ENCODE peak calls at places on chromosomes 16 and 17, in four cellular contexts. One of them, this sample, is unnamed.
A peak's percentile ranks its signal among the peaks of the same experiment; 100 is the strongest.

GRCh38 chr16:88084881-88085280 is 133.6 kb downstream of the BANP start:
- DNase-seq in uterus: no peak
- DNase-seq in GM23248: peak; percentile 76
- DNase-seq in effector memory CD4-positive, alpha-beta T cell: no peak
- DNase-seq in this sample: no peak

GRCh38 chr17:58902312-58902711 is 146.7 kb downstream of the PPM1E start:
- DNase-seq in uterus: no peak
- DNase-seq in GM23248: no peak
- DNase-seq in effector memory CD4-positive, alpha-beta T cell: no peak
- DNase-seq in this sample: no peak

GRCh38 chr16:70428178-70428998 is 10.5 kb downstream of the ST3GAL2 start:
- DNase-seq in uterus: peak; percentile 90
- DNase-seq in GM23248: peak; percentile 96
- DNase-seq in effector memory CD4-positive, alpha-beta T cell: no peak
- DNase-seq in this sample: peak; percentile 95

GRCh38 chr17:75595919-75596310 is 8.3 kb downstream of the MYO15B start:
- DNase-seq in uterus: no peak
- DNase-seq in GM23248: no peak
- DNase-seq in effector memory CD4-positive, alpha-beta T cell: no peak
- DNase-seq in this sample: no peak

GRCh38 chr17:57782051-57782490 is 37.0 kb upstream of the CCDC182 start:
- DNase-seq in uterus: no peak
- DNase-seq in GM23248: no peak
- DNase-seq in effector memory CD4-positive, alpha-beta T cell: no peak
- DNase-seq in this sample: no peak

GRCh38 chr16:83420206-83420760 is 387.5 kb upstream of the HSBP1 start:
- DNase-seq in uterus: no peak
- DNase-seq in GM23248: peak; percentile 49
- DNase-seq in effector memory CD4-positive, alpha-beta T cell: no peak
- DNase-seq in this sample: no peak

GRCh38 chr16:55900616-55901393 is 25.6 kb upstream of the CES5A start:
- DNase-seq in uterus: no peak
- DNase-seq in GM23248: no peak
- DNase-seq in effector memory CD4-positive, alpha-beta T cell: no peak
- DNase-seq in this sample: no peak

GRCh38 chr17:17435323-17435722 is 41.5 kb upstream of the MED9 start:
- DNase-seq in uterus: no peak
- DNase-seq in GM23248: peak; percentile 94
- DNase-seq in effector memory CD4-positive, alpha-beta T cell: no peak
- DNase-seq in this sample: no peak

GRCh38 chr17:42880776-42881175 is 19.8 kb upstream of the G6PC1 start:
- DNase-seq in uterus: no peak
- DNase-seq in GM23248: no peak
- DNase-seq in effector memory CD4-positive, alpha-beta T cell: no peak
- DNase-seq in this sample: no peak

GRCh38 chr17:78716814-78717393 is 65.2 kb downstream of the CYTH1 start:
- DNase-seq in uterus: peak; percentile 64
- DNase-seq in GM23248: peak; percentile 78
- DNase-seq in effector memory CD4-positive, alpha-beta T cell: no peak
- DNase-seq in this sample: peak; percentile 72

GRCh38 chr17:72336804-72337070 is 215.9 kb downstream of the SOX9 start:
- DNase-seq in uterus: no peak
- DNase-seq in GM23248: no peak
- DNase-seq in effector memory CD4-positive, alpha-beta T cell: no peak
- DNase-seq in this sample: no peak

GRCh38 chr16:23826528-23827244 is 9.1 kb upstream of the PRKCB start:
- DNase-seq in uterus: no peak
- DNase-seq in GM23248: no peak
- DNase-seq in effector memory CD4-positive, alpha-beta T cell: no peak
- DNase-seq in this sample: no peak

GRCh38 chr17:79671387-79671752 is 59.4 kb upstream of the ENPP7 start:
- DNase-seq in uterus: no peak
- DNase-seq in GM23248: no peak
- DNase-seq in effector memory CD4-positive, alpha-beta T cell: no peak
- DNase-seq in this sample: no peak

GRCh38 chr17:51743477-51743876 is 415.0 kb downstream of the CA10 start:
- DNase-seq in uterus: no peak
- DNase-seq in GM23248: no peak
- DNase-seq in effector memory CD4-positive, alpha-beta T cell: no peak
- DNase-seq in this sample: no peak

GRCh38 chr17:3950584-3950983 is 13.7 kb downstream of the ATP2A3 start:
- DNase-seq in uterus: no peak
- DNase-seq in GM23248: no peak
- DNase-seq in effector memory CD4-positive, alpha-beta T cell: no peak
- DNase-seq in this sample: no peak

GRCh38 chr16:12065866-12066545 is 89.5 kb downstream of the SNX29 start:
- DNase-seq in uterus: no peak
- DNase-seq in GM23248: no peak
- DNase-seq in effector memory CD4-positive, alpha-beta T cell: no peak
- DNase-seq in this sample: no peak

GRCh38 chr16:50709061-50709695 is 15.8 kb downstream of the NOD2 start:
- DNase-seq in uterus: no peak
- DNase-seq in GM23248: no peak
- DNase-seq in effector memory CD4-positive, alpha-beta T cell: no peak
- DNase-seq in this sample: no peak

GRCh38 chr17:79988163-79988971 is 47.3 kb downstream of the TBC1D16 start:
- DNase-seq in uterus: peak; percentile 64
- DNase-seq in GM23248: peak; percentile 92
- DNase-seq in effector memory CD4-positive, alpha-beta T cell: no peak
- DNase-seq in this sample: no peak

GRCh38 chr16:88847654-88848053 is 9.1 kb downstream of the GALNS start:
- DNase-seq in uterus: no peak
- DNase-seq in GM23248: no peak
- DNase-seq in effector memory CD4-positive, alpha-beta T cell: no peak
- DNase-seq in this sample: no peak

GRCh38 chr17:8859029-8859803 is 8.3 kb downstream of the PIK3R6 start:
- DNase-seq in uterus: no peak
- DNase-seq in GM23248: peak; percentile 95
- DNase-seq in effector memory CD4-positive, alpha-beta T cell: no peak
- DNase-seq in this sample: no peak

GRCh38 chr16:66677836-66678235 is 18.7 kb downstream of the CMTM4 start:
- DNase-seq in uterus: no peak
- DNase-seq in GM23248: no peak
- DNase-seq in effector memory CD4-positive, alpha-beta T cell: no peak
- DNase-seq in this sample: no peak

GRCh38 chr16:66741131-66741900 is 10.1 kb downstream of the DYNC1LI2 start:
- DNase-seq in uterus: peak; percentile 94
- DNase-seq in GM23248: peak; percentile 94
- DNase-seq in effector memory CD4-positive, alpha-beta T cell: no peak
- DNase-seq in this sample: peak; percentile 93

GRCh38 chr17:30379303-30380105 is 777 bp downstream of the CPD start:
- DNase-seq in uterus: no peak
- DNase-seq in GM23248: peak; percentile 40
- DNase-seq in effector memory CD4-positive, alpha-beta T cell: no peak
- DNase-seq in this sample: peak; percentile 35

GRCh38 chr16:88759245-88759975 is 25.6 kb downstream of the PIEZO1 start:
- DNase-seq in uterus: peak; percentile 84
- DNase-seq in GM23248: no peak
- DNase-seq in effector memory CD4-positive, alpha-beta T cell: peak; percentile 43
- DNase-seq in this sample: no peak

GRCh38 chr17:83109793-83110645 is 30.6 kb downstream of the METRNL start:
- DNase-seq in uterus: peak; percentile 87
- DNase-seq in GM23248: peak; percentile 99
- DNase-seq in effector memory CD4-positive, alpha-beta T cell: no peak
- DNase-seq in this sample: peak; percentile 92

GRCh38 chr16:86772671-86773338 is 194.5 kb downstream of the FOXL1 start:
- DNase-seq in uterus: no peak
- DNase-seq in GM23248: peak; percentile 93
- DNase-seq in effector memory CD4-positive, alpha-beta T cell: no peak
- DNase-seq in this sample: no peak

GRCh38 chr16:55830658-55831294 is 2.1 kb downstream of the CES1 start:
- DNase-seq in uterus: no peak
- DNase-seq in GM23248: no peak
- DNase-seq in effector memory CD4-positive, alpha-beta T cell: no peak
- DNase-seq in this sample: no peak

GRCh38 chr17:49508061-49508865 is 13.2 kb downstream of the NGFR start:
- DNase-seq in uterus: no peak
- DNase-seq in GM23248: peak; percentile 49
- DNase-seq in effector memory CD4-positive, alpha-beta T cell: no peak
- DNase-seq in this sample: no peak

GRCh38 chr17:49508891-49509587 is 13.9 kb downstream of the NGFR start:
- DNase-seq in uterus: no peak
- DNase-seq in GM23248: no peak
- DNase-seq in effector memory CD4-positive, alpha-beta T cell: no peak
- DNase-seq in this sample: no peak

GRCh38 chr17:49504369-49504768 is 9.3 kb downstream of the NGFR start:
- DNase-seq in uterus: no peak
- DNase-seq in GM23248: no peak
- DNase-seq in effector memory CD4-positive, alpha-beta T cell: no peak
- DNase-seq in this sample: no peak

GRCh38 chr17:49505854-49506253 is 10.8 kb downstream of the NGFR start:
- DNase-seq in uterus: no peak
- DNase-seq in GM23248: no peak
- DNase-seq in effector memory CD4-positive, alpha-beta T cell: no peak
- DNase-seq in this sample: no peak

GRCh38 chr17:49506282-49506681 is 11.2 kb downstream of the NGFR start:
- DNase-seq in uterus: no peak
- DNase-seq in GM23248: no peak
- DNase-seq in effector memory CD4-positive, alpha-beta T cell: no peak
- DNase-seq in this sample: no peak
- H3K27me3 ChIP-seq in uterus: no peaks in the 10 kb centered on the region
- H3K27me3 ChIP-seq in GM23248: peaks cover 24% of the 10 kb centered on the region
- H3K27me3 ChIP-seq in effector memory CD4-positive, alpha-beta T cell: peaks cover 28% of the 10 kb centered on the region
- H3K27me3 ChIP-seq in this sample: no peaks in the 10 kb centered on the region

DNA sequence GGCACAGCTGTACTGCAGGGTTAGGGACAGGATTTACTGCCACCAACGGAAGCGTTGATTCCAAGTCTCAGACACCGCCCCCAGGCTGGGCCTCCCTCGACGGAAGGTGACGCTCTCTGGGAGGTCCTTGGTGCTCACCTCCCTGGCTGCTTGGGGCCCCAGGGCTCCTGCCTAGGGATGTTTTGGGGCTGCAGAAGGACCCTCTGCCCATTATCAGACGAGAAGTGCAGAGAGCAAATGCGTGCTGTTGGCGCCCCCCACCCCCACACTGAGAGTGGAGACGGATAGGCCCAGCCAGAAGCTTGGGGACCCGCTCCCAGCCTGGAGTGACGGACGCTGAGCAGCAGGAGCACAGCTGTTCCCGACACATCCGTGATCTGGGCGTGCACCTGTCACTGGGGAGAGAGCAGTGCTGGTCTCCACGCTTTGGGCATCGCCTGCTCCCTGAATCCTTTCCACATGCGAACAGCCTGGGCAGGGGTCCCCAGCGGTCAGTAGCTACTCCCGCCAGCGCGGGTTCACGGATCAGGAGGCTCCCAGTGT is 5.1 kb upstream of the SOX8 start:
- DNase-seq in uterus: no peak
- DNase-seq in GM23248: no peak
- DNase-seq in effector memory CD4-positive, alpha-beta T cell: no peak
- DNase-seq in this sample: no peak
- H3K27ac ChIP-seq in uterus: no peak overlapping the region
- H3K27ac ChIP-seq in GM23248: no peak overlapping the region
- H3K27ac ChIP-seq in effector memory CD4-positive, alpha-beta T cell: no peak overlapping the region
- H3K27ac ChIP-seq in this sample: no peak overlapping the region

GRCh38 chr16:10867199-10867598 is 9.8 kb upstream of the CIITA start:
- DNase-seq in uterus: no peak
- DNase-seq in GM23248: no peak
- DNase-seq in effector memory CD4-positive, alpha-beta T cell: no peak
- DNase-seq in this sample: no peak
- H3K4me1 ChIP-seq in uterus: no peaks in the 10 kb centered on the region
- H3K4me1 ChIP-seq in GM23248: peaks cover 22% of the 10 kb centered on the region
- H3K4me1 ChIP-seq in effector memory CD4-positive, alpha-beta T cell: peaks cover 6% of the 10 kb centered on the region
- H3K4me1 ChIP-seq in this sample: peaks cover 48% of the 10 kb centered on the region

DNA sequence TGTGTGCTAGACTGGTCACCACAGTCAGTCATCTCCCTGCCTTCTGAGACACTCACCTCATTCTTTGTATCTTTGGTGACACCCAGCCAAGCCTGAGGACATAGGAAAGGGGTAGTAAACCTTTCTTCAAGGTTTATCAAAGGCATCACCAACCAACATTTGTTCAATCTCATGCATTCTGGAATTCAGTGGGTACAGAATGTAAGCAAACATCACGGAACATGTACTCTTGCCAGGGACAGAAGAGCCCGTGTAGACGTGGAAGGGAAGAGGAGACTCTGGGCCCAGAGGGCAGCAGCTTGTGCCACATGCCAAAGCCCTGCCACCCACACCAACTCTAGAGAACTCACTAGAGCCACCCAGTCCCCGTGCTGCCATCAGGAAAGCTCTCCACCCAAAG is 4.4 kb downstream of the CACNG4 start:
- DNase-seq in uterus: no peak
- DNase-seq in GM23248: no peak
- DNase-seq in effector memory CD4-positive, alpha-beta T cell: no peak
- DNase-seq in this sample: no peak
- H3K27me3 ChIP-seq in uterus: no peaks in the 10 kb centered on the region
- H3K27me3 ChIP-seq in GM23248: peaks cover 72% of the 10 kb centered on the region
- H3K27me3 ChIP-seq in effector memory CD4-positive, alpha-beta T cell: peaks cover 16% of the 10 kb centered on the region
- H3K27me3 ChIP-seq in this sample: peaks cover 83% of the 10 kb centered on the region

GRCh38 chr17:38947189-38947588 is 20.0 kb downstream of the FBXO47 start:
- DNase-seq in uterus: no peak
- DNase-seq in GM23248: no peak
- DNase-seq in effector memory CD4-positive, alpha-beta T cell: no peak
- DNase-seq in this sample: no peak
- H3K27ac ChIP-seq in uterus: no peak overlapping the region
- H3K27ac ChIP-seq in GM23248: no peak overlapping the region
- H3K27ac ChIP-seq in effector memory CD4-positive, alpha-beta T cell: no peak overlapping the region
- H3K27ac ChIP-seq in this sample: no peak overlapping the region